ENCODE peak calls at places on chromosomes 7 and 10, in four cellular contexts. One of them, this sample, is unnamed.

GRCh38 chr10:95360122-95360715 is 69.4 kb upstream of the PDLIM1 start:
- DNase-seq in GM13977: no peak
- DNase-seq in heart left ventricle: no peak
- DNase-seq in PC-9: no peak
- DNase-seq in this sample: no peak

GRCh38 chr7:22559829-22560489 is 60.0 kb upstream of the STEAP1B start:
- DNase-seq in GM13977: peak; percentile 72
- DNase-seq in heart left ventricle: peak; percentile 80
- DNase-seq in PC-9: peak; percentile 78
- DNase-seq in this sample: peak; percentile 75

GRCh38 chr10:60147576-60148265 is 241.4 kb upstream of the CCDC6 start:
- DNase-seq in GM13977: no peak
- DNase-seq in heart left ventricle: no peak
- DNase-seq in PC-9: no peak
- DNase-seq in this sample: no peak

GRCh38 chr10:126979311-126979710 is 74.1 kb downstream of the DOCK1 start:
- DNase-seq in GM13977: no peak
- DNase-seq in heart left ventricle: no peak
- DNase-seq in PC-9: no peak
- DNase-seq in this sample: no peak

GRCh38 chr7:157515342-157516041 is 178.7 kb downstream of the DNAJB6 start:
- DNase-seq in GM13977: no peak
- DNase-seq in heart left ventricle: no peak
- DNase-seq in PC-9: no peak
- DNase-seq in this sample: no peak

GRCh38 chr7:42691030-42691639 is 220.7 kb downstream of the C7orf25 start:
- DNase-seq in GM13977: no peak
- DNase-seq in heart left ventricle: no peak
- DNase-seq in PC-9: peak; percentile 7
- DNase-seq in this sample: no peak

GRCh38 chr7:73999664-74000420 is 28.1 kb upstream of the ELN start:
- DNase-seq in GM13977: no peak
- DNase-seq in heart left ventricle: peak; percentile 56
- DNase-seq in PC-9: no peak
- DNase-seq in this sample: no peak

GRCh38 chr7:110522751-110523200 is 568.2 kb upstream of the LRRN3 start:
- DNase-seq in GM13977: no peak
- DNase-seq in heart left ventricle: no peak
- DNase-seq in PC-9: peak; percentile 28
- DNase-seq in this sample: no peak

GRCh38 chr10:58746470-58747185 is 234.0 kb downstream of the BICC1 start:
- DNase-seq in GM13977: no peak
- DNase-seq in heart left ventricle: no peak
- DNase-seq in PC-9: no peak
- DNase-seq in this sample: no peak

GRCh38 chr7:66429498-66430163 is 199.1 kb upstream of the KCTD7 start:
- DNase-seq in GM13977: no peak
- DNase-seq in heart left ventricle: no peak
- DNase-seq in PC-9: no peak
- DNase-seq in this sample: no peak

GRCh38 chr7:99005776-99006175 is 127.4 kb downstream of the TRRAP start:
- DNase-seq in GM13977: no peak
- DNase-seq in heart left ventricle: no peak
- DNase-seq in PC-9: no peak
- DNase-seq in this sample: peak; percentile 53

GRCh38 chr10:11454160-11454559 is 157.3 kb downstream of the USP6NL start:
- DNase-seq in GM13977: no peak
- DNase-seq in heart left ventricle: no peak
- DNase-seq in PC-9: no peak
- DNase-seq in this sample: no peak

GRCh38 chr7:111183373-111183772 is 92.4 kb downstream of the LRRN3 start:
- DNase-seq in GM13977: no peak
- DNase-seq in heart left ventricle: no peak
- DNase-seq in PC-9: no peak
- DNase-seq in this sample: no peak

GRCh38 chr7:146414872-146415271 is 298.3 kb downstream of the CNTNAP2 start:
- DNase-seq in GM13977: no peak
- DNase-seq in heart left ventricle: no peak
- DNase-seq in PC-9: no peak
- DNase-seq in this sample: no peak

GRCh38 chr7:38375453-38375852 is 102.0 kb upstream of the TARP start:
- DNase-seq in GM13977: no peak
- DNase-seq in heart left ventricle: no peak
- DNase-seq in PC-9: no peak
- DNase-seq in this sample: no peak

GRCh38 chr10:74047304-74047703 is 49.4 kb downstream of the VCL start:
- DNase-seq in GM13977: no peak
- DNase-seq in heart left ventricle: no peak
- DNase-seq in PC-9: no peak
- DNase-seq in this sample: no peak

GRCh38 chr10:116779076-116779687 is 36.8 kb upstream of the HSPA12A start:
- DNase-seq in GM13977: no peak
- DNase-seq in heart left ventricle: no peak
- DNase-seq in PC-9: no peak
- DNase-seq in this sample: no peak

GRCh38 chr7:36062159-36062815 is 90.8 kb upstream of the EEPD1 start:
- DNase-seq in GM13977: no peak
- DNase-seq in heart left ventricle: no peak
- DNase-seq in PC-9: no peak
- DNase-seq in this sample: no peak

GRCh38 chr7:84746347-84746746 is 440.5 kb downstream of the SEMA3D start:
- DNase-seq in GM13977: no peak
- DNase-seq in heart left ventricle: no peak
- DNase-seq in PC-9: no peak
- DNase-seq in this sample: no peak

GRCh38 chr10:96665306-96665705 is 55.0 kb downstream of the PIK3AP1 start:
- DNase-seq in GM13977: no peak
- DNase-seq in heart left ventricle: no peak
- DNase-seq in PC-9: no peak
- DNase-seq in this sample: no peak

GRCh38 chr10:110304394-110304779 is 333 bp downstream of the SMNDC1 start:
- DNase-seq in GM13977: no peak
- DNase-seq in heart left ventricle: no peak
- DNase-seq in PC-9: no peak
- DNase-seq in this sample: no peak

GRCh38 chr10:132137111-132138072 is 49.4 kb upstream of the DPYSL4 start:
- DNase-seq in GM13977: no peak
- DNase-seq in heart left ventricle: peak; percentile 16
- DNase-seq in PC-9: no peak
- DNase-seq in this sample: no peak

GRCh38 chr10:119501690-119502089 is 40.8 kb downstream of the RGS10 start:
- DNase-seq in GM13977: no peak
- DNase-seq in heart left ventricle: no peak
- DNase-seq in PC-9: no peak
- DNase-seq in this sample: no peak

GRCh38 chr7:5672468-5672867 is 109.0 kb downstream of the RNF216 start:
- DNase-seq in GM13977: no peak
- DNase-seq in heart left ventricle: no peak
- DNase-seq in PC-9: no peak
- DNase-seq in this sample: no peak

GRCh38 chr10:100662067-100662466 is 83.3 kb upstream of the PAX2 start:
- DNase-seq in GM13977: no peak
- DNase-seq in heart left ventricle: no peak
- DNase-seq in PC-9: no peak
- DNase-seq in this sample: no peak

GRCh38 chr10:28429573-28430216 is 103.2 kb upstream of the WAC start:
- DNase-seq in GM13977: no peak
- DNase-seq in heart left ventricle: no peak
- DNase-seq in PC-9: no peak
- DNase-seq in this sample: no peak